ENCODE peak calls at places on chromosome 5, in six cellular contexts. F is foreskin keratinocyte; S is A549; Z is lung; G is ovary; O is CD4-positive, alpha-beta memory T cell. W is an unnamed sample.

GRCh38 chr5:36607838-36608783 is 1.7 kb downstream of the SLC1A3 start:
- DNase-seq in G (no peak), S (no peak), O (no peak), Z (no peak), F (peak; percentile 52), W (peak; percentile 58)

GRCh38 chr5:166781729-166782128 is 1509.7 kb upstream of the WWC1 start:
- DNase-seq in G (no peak), F (no peak), S (no peak), Z (no peak), O (no peak), W (no peak)

GRCh38 chr5:112691758-112692157 is 45.9 kb upstream of the APC start:
- DNase-seq in F (no peak), O (peak; percentile 9), G (no peak), S (peak; percentile 38), Z (no peak), W (no peak)

GRCh38 chr5:95562282-95562681 is 7.4 kb downstream of the ARSK start:
- DNase-seq in S (no peak), G (no peak), Z (no peak), F (no peak), O (no peak), W (no peak)

GRCh38 chr5:139745121-139745799 is 50.3 kb upstream of the PSD2 start:
- DNase-seq in S (peak; percentile 82), G (peak; percentile 50), O (no peak), F (no peak), Z (peak; percentile 55), W (peak; percentile 74)

GRCh38 chr5:470961-471749 is 28.2 kb downstream of the EXOC3 start:
- DNase-seq in O (no peak), S (no peak), Z (no peak), F (no peak), G (peak; percentile 14), W (peak; percentile 25)

GRCh38 chr5:11555171-11555570 is 349.1 kb downstream of the CTNND2 start:
- DNase-seq in O (no peak), S (no peak), F (no peak), Z (no peak), G (no peak), W (no peak)

GRCh38 chr5:138824924-138825863 is 49.9 kb downstream of the LRRTM2 start:
- DNase-seq in F (no peak), O (peak; percentile 22), S (peak; percentile 33), G (no peak), Z (no peak), W (no peak)

GRCh38 chr5:131221888-131222287 is 42.0 kb upstream of the CDC42SE2 start:
- DNase-seq in Z (no peak), F (peak; percentile 39), O (no peak), S (no peak), G (no peak), W (no peak)

GRCh38 chr5:62424763-62425162 is 12.2 kb downstream of the IPO11 start:
- DNase-seq in F (no peak), Z (no peak), O (no peak), S (no peak), G (no peak), W (no peak)

GRCh38 chr5:149403923-149404745 is 25.0 kb upstream of the IL17B start:
- DNase-seq in Z (no peak), G (no peak), F (peak; percentile 23), O (no peak), S (peak; percentile 21), W (no peak)

GRCh38 chr5:112957970-112958773 is 18.4 kb upstream of the DCP2 start:
- DNase-seq in O (no peak), S (peak; percentile 81), Z (peak; percentile 67), F (peak; percentile 86), G (peak; percentile 68), W (peak; percentile 85)

GRCh38 chr5:39256472-39256871 is 37.1 kb upstream of the FYB1 start:
- DNase-seq in F (peak; percentile 95), G (no peak), O (peak; percentile 4), S (peak; percentile 67), Z (no peak), W (no peak)

GRCh38 chr5:16773990-16774389 is 157.2 kb upstream of the RETREG1 start:
- DNase-seq in S (no peak), F (no peak), O (no peak), Z (no peak), G (no peak), W (no peak)

GRCh38 chr5:54301852-54302251 is 8.5 kb downstream of the ARL15 start:
- DNase-seq in G (no peak), Z (no peak), F (no peak), O (no peak), S (no peak), W (no peak)

GRCh38 chr5:43609752-43610151 is 6.8 kb downstream of the NNT start:
- DNase-seq in G (no peak), Z (no peak), S (no peak), O (peak; percentile 12), F (no peak), W (no peak)

GRCh38 chr5:158910782-158911692 is 188.7 kb downstream of the EBF1 start:
- DNase-seq in S (no peak), Z (no peak), F (peak; percentile 13), O (no peak), G (no peak), W (no peak)

GRCh38 chr5:179338123-179338676 is 7.1 kb downstream of the ADAMTS2 start:
- DNase-seq in G (no peak), Z (no peak), F (no peak), S (no peak), O (no peak), W (no peak)

GRCh38 chr5:175340180-175340579 is 103.8 kb downstream of the DRD1 start:
- DNase-seq in O (no peak), F (no peak), S (no peak), Z (no peak), G (no peak), W (no peak)

GRCh38 chr5:13143630-13144029 is 800.9 kb downstream of the DNAH5 start:
- DNase-seq in F (peak; percentile 96), G (no peak), O (no peak), Z (no peak), S (no peak), W (no peak)

GRCh38 chr5:138725885-138726457 is 27.3 kb upstream of the CTNNA1 start:
- DNase-seq in F (no peak), Z (no peak), S (no peak), O (no peak), G (no peak), W (no peak)

GRCh38 chr5:51378415-51378777 is 4.9 kb upstream of the ISL1 start:
- DNase-seq in O (no peak), G (no peak), Z (no peak), S (no peak), F (peak; percentile 44), W (no peak)

GRCh38 chr5:175460126-175460525 is 16.1 kb upstream of the DRD1 start:
- DNase-seq in F (peak; percentile 58), S (no peak), Z (no peak), G (no peak), O (no peak), W (no peak)

GRCh38 chr5:16992006-16992405 is 55.9 kb upstream of the MYO10 start:
- DNase-seq in S (no peak), G (no peak), Z (no peak), F (peak; percentile 60), O (no peak), W (no peak)

GRCh38 chr5:156523607-156524006 is 196.6 kb downstream of the SGCD start:
- DNase-seq in Z (no peak), F (no peak), O (no peak), S (no peak), G (no peak), W (no peak)

GRCh38 chr5:169577966-169578365 is 5.6 kb upstream of the SPDL1 start:
- DNase-seq in S (no peak), O (no peak), Z (no peak), F (peak; percentile 14), G (peak; percentile 21), W (no peak)

GRCh38 chr5:152542741-152543140 is 137.7 kb upstream of the NMUR2 start:
- DNase-seq in O (no peak), G (no peak), Z (no peak), F (peak; percentile 58), S (no peak), W (no peak)

GRCh38 chr5:39236718-39237117 is 17.4 kb upstream of the FYB1 start:
- DNase-seq in O (no peak), Z (no peak), F (no peak), G (no peak), S (no peak), W (no peak)

GRCh38 chr5:123398058-123398728 is 25.0 kb downstream of the CEP120 start:
- DNase-seq in Z (no peak), S (no peak), O (no peak), F (no peak), G (no peak), W (no peak)
- H3K4me1 ChIP-seq in Z (no peaks in the 10 kb centered on the region), S (no peaks in the 10 kb centered on the region), O (no peaks in the 10 kb centered on the region), F (no peaks in the 10 kb centered on the region), G (no peaks in the 10 kb centered on the region), W (no peaks in the 10 kb centered on the region)

GRCh38 chr5:172871982-172872381 is 37.9 kb downstream of the ERGIC1 start:
- DNase-seq in F (no peak), Z (no peak), S (no peak), G (peak; percentile 43), O (no peak), W (peak; percentile 80)
- H3K4me1 ChIP-seq in F (peaks cover 34% of the 10 kb centered on the region), Z (peaks cover 40% of the 10 kb centered on the region), S (peaks cover 90% of the 10 kb centered on the region), G (peaks cover 41% of the 10 kb centered on the region), O (peaks cover 4% of the 10 kb centered on the region), W (peaks cover 79% of the 10 kb centered on the region)

DNA sequence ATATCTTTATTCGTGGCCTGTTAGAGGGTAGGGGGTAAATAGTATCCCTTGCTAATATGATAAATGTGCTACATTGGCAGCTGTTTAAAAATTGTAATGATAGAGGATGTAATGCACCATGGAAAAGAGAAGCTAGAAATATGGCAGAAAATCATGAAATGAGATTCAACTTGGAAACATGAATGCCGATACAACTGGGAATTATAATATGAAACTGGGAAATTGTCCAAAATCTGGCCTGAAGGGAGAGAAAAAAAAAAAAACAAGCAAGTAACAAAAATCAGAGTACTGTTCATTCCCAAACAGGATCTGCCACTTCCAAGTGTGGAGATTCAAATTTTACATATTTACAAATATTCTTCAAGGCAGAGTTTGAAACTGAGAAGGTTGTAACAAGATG is 56.5 kb upstream of the MOCS2 start:
- DNase-seq in F (no peak), S (no peak), G (no peak), Z (no peak), O (no peak), W (no peak)
- H3K4me1 ChIP-seq in F (peaks cover 5% of the 10 kb centered on the region), S (no peaks in the 10 kb centered on the region), G (no peaks in the 10 kb centered on the region), Z (peaks cover 5% of the 10 kb centered on the region), O (no peaks in the 10 kb centered on the region), W (peaks cover 15% of the 10 kb centered on the region)

DNA sequence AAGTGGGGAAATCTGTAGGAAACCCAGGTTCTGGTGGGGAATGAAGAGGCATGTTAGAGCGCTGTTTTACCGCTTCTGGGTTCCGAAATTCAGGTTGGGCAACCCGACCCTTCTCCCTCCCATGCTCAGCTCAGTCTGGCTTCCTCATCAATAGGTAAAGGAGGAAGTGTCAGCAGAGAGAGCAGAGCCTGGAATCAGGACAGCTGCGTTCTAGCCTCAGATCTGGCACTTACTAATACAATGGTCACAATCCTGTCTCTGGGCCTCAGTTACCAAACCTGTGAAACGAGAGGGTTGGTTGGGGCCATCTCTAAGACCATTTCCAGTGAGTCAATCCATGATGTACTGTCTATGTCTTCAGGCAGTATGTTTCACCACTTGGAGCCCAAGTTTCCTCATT is 16.2 kb upstream of the TNIP1 start:
- DNase-seq in S (no peak), F (no peak), Z (no peak), O (no peak), G (no peak), W (no peak)
- H3K4me1 ChIP-seq in S (peaks cover 37% of the 10 kb centered on the region), F (peaks cover 21% of the 10 kb centered on the region), Z (peaks cover 39% of the 10 kb centered on the region), O (peaks cover 59% of the 10 kb centered on the region), G (peaks cover 21% of the 10 kb centered on the region), W (peaks cover 46% of the 10 kb centered on the region)

GRCh38 chr5:35012796-35013195 is 35.0 kb downstream of the AGXT2 start:
- DNase-seq in G (no peak), F (no peak), O (no peak), Z (peak; percentile 61), S (no peak), W (no peak)
- H3K4me1 ChIP-seq in G (no peaks in the 10 kb centered on the region), F (no peaks in the 10 kb centered on the region), O (no peaks in the 10 kb centered on the region), Z (no peaks in the 10 kb centered on the region), S (no peaks in the 10 kb centered on the region), W (no peaks in the 10 kb centered on the region)